ENCODE peak calls at places on chromosomes 3 and 15, in seven cellular contexts. One of them, this sample, is unnamed.

GRCh38 chr3:103136621-103137020 is 701.8 kb downstream of the ZPLD1 start:
- DNase-seq in GM23338: no peak
- DNase-seq in PC-3: no peak
- DNase-seq in mesenchymal stem cell: no peak
- DNase-seq in H9: no peak
- DNase-seq in HCT116: no peak
- DNase-seq in mammary epithelial cell: no peak
- DNase-seq in this sample: no peak

GRCh38 chr3:146469206-146470017 is at the start of gene PLSCR2:
- DNase-seq in GM23338: peak
- DNase-seq in HCT116: no peak
- DNase-seq in mesenchymal stem cell: no peak
- DNase-seq in PC-3: peak
- DNase-seq in H9: peak
- DNase-seq in mammary epithelial cell: no peak
- DNase-seq in this sample: peak

GRCh38 chr15:45169608-45170480 is 17.9 kb downstream of the SHF start:
- DNase-seq in PC-3: no peak
- DNase-seq in HCT116: no peak
- DNase-seq in mammary epithelial cell: no peak
- DNase-seq in mesenchymal stem cell: no peak
- DNase-seq in H9: peak
- DNase-seq in GM23338: peak
- DNase-seq in this sample: no peak

GRCh38 chr15:65939901-65940617 is 70.8 kb downstream of the RAB11A start:
- DNase-seq in PC-3: peak
- DNase-seq in GM23338: no peak
- DNase-seq in mammary epithelial cell: peak
- DNase-seq in HCT116: no peak
- DNase-seq in mesenchymal stem cell: peak
- DNase-seq in H9: no peak
- DNase-seq in this sample: peak

GRCh38 chr3:187567741-187568140 is 102.5 kb downstream of the SST start:
- DNase-seq in GM23338: peak
- DNase-seq in PC-3: no peak
- DNase-seq in HCT116: no peak
- DNase-seq in mesenchymal stem cell: peak
- DNase-seq in mammary epithelial cell: peak
- DNase-seq in H9: no peak
- DNase-seq in this sample: peak

GRCh38 chr3:185400340-185400667 is 37.4 kb downstream of the MAP3K13 start:
- DNase-seq in GM23338: no peak
- DNase-seq in mesenchymal stem cell: no peak
- DNase-seq in mammary epithelial cell: peak
- DNase-seq in H9: no peak
- DNase-seq in HCT116: no peak
- DNase-seq in PC-3: peak
- DNase-seq in this sample: peak

GRCh38 chr3:165254812-165255211 is 58.6 kb upstream of the SLITRK3 start:
- DNase-seq in PC-3: peak
- DNase-seq in mammary epithelial cell: no peak
- DNase-seq in mesenchymal stem cell: peak
- DNase-seq in GM23338: peak
- DNase-seq in H9: no peak
- DNase-seq in HCT116: peak
- DNase-seq in this sample: peak

GRCh38 chr3:60917136-60917535 is 334.1 kb downstream of the FHIT start:
- DNase-seq in HCT116: no peak
- DNase-seq in H9: no peak
- DNase-seq in GM23338: no peak
- DNase-seq in mammary epithelial cell: no peak
- DNase-seq in mesenchymal stem cell: no peak
- DNase-seq in PC-3: no peak
- DNase-seq in this sample: peak

GRCh38 chr3:182438398-182438797 is 354.9 kb upstream of the ATP11B start:
- DNase-seq in mammary epithelial cell: no peak
- DNase-seq in mesenchymal stem cell: no peak
- DNase-seq in GM23338: no peak
- DNase-seq in PC-3: no peak
- DNase-seq in H9: no peak
- DNase-seq in HCT116: no peak
- DNase-seq in this sample: no peak

GRCh38 chr3:72310028-72310987 is 525.4 kb upstream of the PROK2 start:
- DNase-seq in mesenchymal stem cell: peak
- DNase-seq in H9: no peak
- DNase-seq in GM23338: no peak
- DNase-seq in PC-3: peak
- DNase-seq in HCT116: no peak
- DNase-seq in mammary epithelial cell: no peak
- DNase-seq in this sample: peak
- H2AFZ ChIP-seq in mesenchymal stem cell: peak
- H2AFZ ChIP-seq in H9: no peak
- H2AFZ ChIP-seq in GM23338: peak
- H2AFZ ChIP-seq in PC-3: peak
- H2AFZ ChIP-seq in HCT116: no peak
- H2AFZ ChIP-seq in mammary epithelial cell: no peak
- H2AFZ ChIP-seq in this sample: peak

GRCh38 chr15:51982013-51982769 is 10.6 kb upstream of the LEO1 start:
- DNase-seq in HCT116: peak
- DNase-seq in H9: no peak
- DNase-seq in mesenchymal stem cell: peak
- DNase-seq in GM23338: peak
- DNase-seq in mammary epithelial cell: peak
- DNase-seq in PC-3: peak
- DNase-seq in this sample: peak

GRCh38 chr15:51982770-51983103 is 11.2 kb upstream of the LEO1 start:
- DNase-seq in mammary epithelial cell: no peak
- DNase-seq in GM23338: no peak
- DNase-seq in mesenchymal stem cell: no peak
- DNase-seq in HCT116: no peak
- DNase-seq in H9: no peak
- DNase-seq in PC-3: peak
- DNase-seq in this sample: peak
- H2AFZ ChIP-seq in mammary epithelial cell: no peak
- H2AFZ ChIP-seq in GM23338: no peak
- H2AFZ ChIP-seq in mesenchymal stem cell: no peak
- H2AFZ ChIP-seq in HCT116: peak
- H2AFZ ChIP-seq in H9: no peak
- H2AFZ ChIP-seq in PC-3: no peak
- H2AFZ ChIP-seq in this sample: peak

GRCh38 chr3:38544926-38545325 is 48.8 kb downstream of the EXOG start:
- DNase-seq in HCT116: no peak
- DNase-seq in mammary epithelial cell: no peak
- DNase-seq in GM23338: no peak
- DNase-seq in H9: no peak
- DNase-seq in PC-3: no peak
- DNase-seq in mesenchymal stem cell: no peak
- DNase-seq in this sample: no peak

GRCh38 chr3:38541800-38542199 is 45.7 kb downstream of the EXOG start:
- DNase-seq in PC-3: no peak
- DNase-seq in mammary epithelial cell: no peak
- DNase-seq in H9: no peak
- DNase-seq in mesenchymal stem cell: no peak
- DNase-seq in GM23338: no peak
- DNase-seq in HCT116: no peak
- DNase-seq in this sample: no peak

GRCh38 chr3:38542401-38543298 is 46.5 kb downstream of the EXOG start:
- DNase-seq in mesenchymal stem cell: no peak
- DNase-seq in PC-3: peak
- DNase-seq in HCT116: no peak
- DNase-seq in H9: no peak
- DNase-seq in GM23338: no peak
- DNase-seq in mammary epithelial cell: no peak
- DNase-seq in this sample: no peak

GRCh38 chr3:38545396-38545949 is 49.3 kb downstream of the EXOG start:
- DNase-seq in mammary epithelial cell: no peak
- DNase-seq in GM23338: no peak
- DNase-seq in H9: no peak
- DNase-seq in HCT116: no peak
- DNase-seq in PC-3: no peak
- DNase-seq in mesenchymal stem cell: no peak
- DNase-seq in this sample: no peak

GRCh38 chr3:38543602-38544001 is 47.5 kb downstream of the EXOG start:
- DNase-seq in mesenchymal stem cell: no peak
- DNase-seq in HCT116: no peak
- DNase-seq in GM23338: no peak
- DNase-seq in H9: no peak
- DNase-seq in PC-3: no peak
- DNase-seq in mammary epithelial cell: no peak
- DNase-seq in this sample: no peak
- H2AFZ ChIP-seq in mesenchymal stem cell: no peak
- H2AFZ ChIP-seq in HCT116: no peak
- H2AFZ ChIP-seq in GM23338: no peak
- H2AFZ ChIP-seq in H9: no peak
- H2AFZ ChIP-seq in PC-3: no peak
- H2AFZ ChIP-seq in mammary epithelial cell: no peak
- H2AFZ ChIP-seq in this sample: no peak

GRCh38 chr15:40927497-40928346 is 1.4 kb upstream of the DLL4 start:
- DNase-seq in mesenchymal stem cell: no peak
- DNase-seq in GM23338: peak
- DNase-seq in mammary epithelial cell: no peak
- DNase-seq in HCT116: no peak
- DNase-seq in PC-3: no peak
- DNase-seq in H9: no peak
- DNase-seq in this sample: peak

GRCh38 chr15:40926659-40927496 is 2.3 kb upstream of the DLL4 start:
- DNase-seq in H9: no peak
- DNase-seq in mesenchymal stem cell: no peak
- DNase-seq in GM23338: peak
- DNase-seq in mammary epithelial cell: no peak
- DNase-seq in HCT116: no peak
- DNase-seq in PC-3: no peak
- DNase-seq in this sample: no peak

GRCh38 chr15:40928351-40928974 is 677 bp upstream of the DLL4 start:
- DNase-seq in GM23338: peak
- DNase-seq in PC-3: peak
- DNase-seq in HCT116: no peak
- DNase-seq in H9: peak
- DNase-seq in mammary epithelial cell: peak
- DNase-seq in mesenchymal stem cell: no peak
- DNase-seq in this sample: no peak

GRCh38 chr15:40925495-40925862 is 3.7 kb upstream of the DLL4 start:
- DNase-seq in PC-3: no peak
- DNase-seq in HCT116: no peak
- DNase-seq in GM23338: peak
- DNase-seq in H9: no peak
- DNase-seq in mammary epithelial cell: no peak
- DNase-seq in mesenchymal stem cell: no peak
- DNase-seq in this sample: no peak

DNA sequence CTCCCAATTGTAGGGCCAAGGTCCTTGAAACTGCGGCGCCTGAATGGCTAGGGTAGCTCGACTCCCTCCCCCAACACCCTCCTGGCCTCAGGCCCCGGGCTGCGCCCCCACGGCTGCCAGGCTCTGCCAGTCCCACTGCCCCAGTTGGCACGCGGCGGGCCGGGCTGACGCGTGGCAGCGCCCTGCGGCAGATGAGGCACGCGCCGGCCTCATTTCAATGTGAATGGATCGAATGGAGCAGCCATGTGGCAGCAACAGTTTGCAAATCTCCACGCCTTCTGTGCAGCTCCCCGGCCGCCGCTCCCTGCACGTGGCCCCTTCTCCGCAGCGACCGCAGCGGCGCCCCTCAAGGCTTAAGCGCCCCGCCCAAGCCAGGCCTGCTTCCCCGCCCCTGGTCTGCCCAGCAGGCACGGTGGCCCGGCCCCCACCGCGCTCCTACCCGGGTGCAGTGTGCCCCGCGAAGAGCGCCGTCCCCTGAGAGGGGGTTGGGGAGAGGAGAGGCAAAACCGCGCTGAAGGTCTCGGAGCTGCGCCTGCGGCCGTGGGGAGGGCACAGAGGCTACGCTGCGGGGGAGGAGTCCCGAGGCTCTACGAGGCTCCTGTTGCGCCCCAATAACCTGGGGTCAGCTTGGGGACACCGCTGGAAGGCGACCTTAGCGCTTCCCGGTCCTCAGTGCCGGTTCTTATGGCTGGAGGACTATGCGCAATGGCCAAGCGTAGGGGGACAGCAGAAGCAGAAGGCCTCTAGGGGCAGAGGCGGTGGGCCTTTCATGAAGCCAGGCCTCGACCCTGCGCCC is 3.1 kb upstream of the DLL4 start:
- DNase-seq in PC-3: no peak
- DNase-seq in H9: peak
- DNase-seq in mammary epithelial cell: no peak
- DNase-seq in GM23338: peak
- DNase-seq in mesenchymal stem cell: peak
- DNase-seq in HCT116: no peak
- DNase-seq in this sample: peak
- H2AFZ ChIP-seq in PC-3: no peak
- H2AFZ ChIP-seq in H9: no peak
- H2AFZ ChIP-seq in mammary epithelial cell: peak
- H2AFZ ChIP-seq in GM23338: peak
- H2AFZ ChIP-seq in mesenchymal stem cell: peak
- H2AFZ ChIP-seq in HCT116: no peak
- H2AFZ ChIP-seq in this sample: peak

GRCh38 chr15:95874625-95875024 is 455.9 kb upstream of the NR2F2 start:
- DNase-seq in mammary epithelial cell: no peak
- DNase-seq in PC-3: no peak
- DNase-seq in HCT116: no peak
- DNase-seq in GM23338: no peak
- DNase-seq in H9: no peak
- DNase-seq in mesenchymal stem cell: no peak
- DNase-seq in this sample: no peak
- H2AFZ ChIP-seq in mammary epithelial cell: peak
- H2AFZ ChIP-seq in PC-3: peak
- H2AFZ ChIP-seq in HCT116: no peak
- H2AFZ ChIP-seq in GM23338: no peak
- H2AFZ ChIP-seq in H9: no peak
- H2AFZ ChIP-seq in mesenchymal stem cell: no peak
- H2AFZ ChIP-seq in this sample: peak

GRCh38 chr3:123476967-123477750 is 28.3 kb upstream of the ADCY5 start:
- DNase-seq in HCT116: no peak
- DNase-seq in mesenchymal stem cell: no peak
- DNase-seq in PC-3: no peak
- DNase-seq in GM23338: no peak
- DNase-seq in H9: no peak
- DNase-seq in mammary epithelial cell: no peak
- DNase-seq in this sample: no peak
- H2AFZ ChIP-seq in HCT116: no peak
- H2AFZ ChIP-seq in mesenchymal stem cell: no peak
- H2AFZ ChIP-seq in PC-3: no peak
- H2AFZ ChIP-seq in GM23338: peak
- H2AFZ ChIP-seq in H9: no peak
- H2AFZ ChIP-seq in mammary epithelial cell: no peak
- H2AFZ ChIP-seq in this sample: no peak

DNA sequence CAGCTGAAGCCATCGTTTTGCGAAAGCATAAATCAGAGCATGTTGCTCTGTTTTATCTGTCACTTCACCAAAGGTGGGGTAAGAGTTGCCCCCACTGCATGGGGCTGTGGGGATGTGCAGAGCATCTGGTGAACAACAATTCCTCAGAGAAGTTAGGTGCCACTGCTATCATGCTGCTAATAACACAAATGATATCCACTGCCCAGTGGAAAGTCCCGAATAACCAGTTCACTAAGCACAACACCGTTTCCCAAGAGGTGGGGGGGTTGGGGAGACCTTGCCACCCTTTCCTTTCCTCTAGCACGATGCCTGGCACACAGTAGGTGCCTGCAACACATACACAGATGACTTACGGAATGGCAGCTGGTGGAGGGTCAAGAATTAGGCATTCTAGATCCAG is 38.6 kb downstream of the FAM3D start:
- DNase-seq in mesenchymal stem cell: no peak
- DNase-seq in PC-3: no peak
- DNase-seq in mammary epithelial cell: no peak
- DNase-seq in H9: no peak
- DNase-seq in GM23338: no peak
- DNase-seq in HCT116: no peak
- DNase-seq in this sample: no peak
- H2AFZ ChIP-seq in mesenchymal stem cell: no peak
- H2AFZ ChIP-seq in PC-3: peak
- H2AFZ ChIP-seq in mammary epithelial cell: no peak
- H2AFZ ChIP-seq in H9: no peak
- H2AFZ ChIP-seq in GM23338: no peak
- H2AFZ ChIP-seq in HCT116: no peak
- H2AFZ ChIP-seq in this sample: peak

This sample was measured in GM23248.